ENCODE peak calls at places on chromosomes 11 and 22, in seven cellular contexts. One of them, this sample, is unnamed.

GRCh38 chr22:22922954-22923319 is 35.3 kb downstream of the IGLL5 start:
- DNase-seq in PC-3: no peak
- DNase-seq in GM23338: no peak
- DNase-seq in HFFc6: no peak
- DNase-seq in A673: no peak
- DNase-seq in foreskin fibroblast: no peak
- DNase-seq in prostate gland: no peak
- DNase-seq in this sample: no peak

GRCh38 chr11:109808569-109808968 is 284.6 kb upstream of the ZC3H12C start:
- DNase-seq in PC-3: peak; percentile 36
- DNase-seq in GM23338: no peak
- DNase-seq in HFFc6: no peak
- DNase-seq in A673: peak; percentile 26
- DNase-seq in foreskin fibroblast: peak; percentile 39
- DNase-seq in prostate gland: no peak
- DNase-seq in this sample: no peak

GRCh38 chr22:24989541-24989951 is 37.0 kb downstream of the KIAA1671 start:
- DNase-seq in PC-3: no peak
- DNase-seq in GM23338: no peak
- DNase-seq in HFFc6: no peak
- DNase-seq in A673: no peak
- DNase-seq in foreskin fibroblast: no peak
- DNase-seq in prostate gland: no peak
- DNase-seq in this sample: no peak

GRCh38 chr11:62269654-62270278 is at the start of gene SCGB2A2:
- DNase-seq in PC-3: peak; percentile 73
- DNase-seq in GM23338: peak; percentile 55
- DNase-seq in HFFc6: no peak
- DNase-seq in A673: no peak
- DNase-seq in foreskin fibroblast: no peak
- DNase-seq in prostate gland: peak; percentile 15
- DNase-seq in this sample: no peak

GRCh38 chr11:19742595-19743292 is 30.1 kb downstream of the NAV2 start:
- DNase-seq in PC-3: peak; percentile 88
- DNase-seq in GM23338: peak; percentile 81
- DNase-seq in HFFc6: peak; percentile 77
- DNase-seq in A673: peak; percentile 57
- DNase-seq in foreskin fibroblast: peak; percentile 86
- DNase-seq in prostate gland: peak; percentile 80
- DNase-seq in this sample: peak; percentile 59

GRCh38 chr11:113242767-113243397 is 71.5 kb upstream of the TTC12 start:
- DNase-seq in PC-3: no peak
- DNase-seq in GM23338: peak; percentile 55
- DNase-seq in HFFc6: peak; percentile 22
- DNase-seq in A673: no peak
- DNase-seq in foreskin fibroblast: peak; percentile 78
- DNase-seq in prostate gland: no peak
- DNase-seq in this sample: no peak

GRCh38 chr11:92070026-92070889 is 154.4 kb upstream of the FAT3 start:
- DNase-seq in PC-3: peak; percentile 42
- DNase-seq in GM23338: peak; percentile 65
- DNase-seq in HFFc6: peak; percentile 1
- DNase-seq in A673: no peak
- DNase-seq in foreskin fibroblast: no peak
- DNase-seq in prostate gland: no peak
- DNase-seq in this sample: no peak

GRCh38 chr11:43644626-43645299 is 35.8 kb upstream of the HSD17B12 start:
- DNase-seq in PC-3: peak; percentile 19
- DNase-seq in GM23338: no peak
- DNase-seq in HFFc6: peak; percentile 1
- DNase-seq in A673: no peak
- DNase-seq in foreskin fibroblast: peak; percentile 45
- DNase-seq in prostate gland: no peak
- DNase-seq in this sample: peak; percentile 6

GRCh38 chr22:22229683-22230420 is 14.7 kb upstream of the VPREB1 start:
- DNase-seq in PC-3: no peak
- DNase-seq in GM23338: no peak
- DNase-seq in HFFc6: no peak
- DNase-seq in A673: no peak
- DNase-seq in foreskin fibroblast: no peak
- DNase-seq in prostate gland: no peak
- DNase-seq in this sample: no peak

GRCh38 chr22:42955842-42956241 is 59.1 kb downstream of the PACSIN2 start:
- DNase-seq in PC-3: no peak
- DNase-seq in GM23338: no peak
- DNase-seq in HFFc6: no peak
- DNase-seq in A673: no peak
- DNase-seq in foreskin fibroblast: no peak
- DNase-seq in prostate gland: no peak
- DNase-seq in this sample: no peak

GRCh38 chr11:539971-540481 is 2.7 kb downstream of the LRRC56 start:
- DNase-seq in PC-3: no peak
- DNase-seq in GM23338: no peak
- DNase-seq in HFFc6: no peak
- DNase-seq in A673: no peak
- DNase-seq in foreskin fibroblast: no peak
- DNase-seq in prostate gland: no peak
- DNase-seq in this sample: no peak

GRCh38 chr11:9574806-9575530 is 1.5 kb downstream of the WEE1 start:
- DNase-seq in PC-3: peak; percentile 77
- DNase-seq in GM23338: peak; percentile 83
- DNase-seq in HFFc6: peak; percentile 87
- DNase-seq in A673: peak; percentile 82
- DNase-seq in foreskin fibroblast: peak; percentile 92
- DNase-seq in prostate gland: peak; percentile 75
- DNase-seq in this sample: peak; percentile 32

GRCh38 chr11:100827934-100828661 is 141.0 kb downstream of the ARHGAP42 start:
- DNase-seq in PC-3: peak; percentile 97
- DNase-seq in GM23338: peak; percentile 68
- DNase-seq in HFFc6: no peak
- DNase-seq in A673: peak; percentile 41
- DNase-seq in foreskin fibroblast: peak; percentile 16
- DNase-seq in prostate gland: no peak
- DNase-seq in this sample: peak; percentile 5

GRCh38 chr22:23503736-23504440 is 76.2 kb downstream of the IGLL1 start:
- DNase-seq in PC-3: no peak
- DNase-seq in GM23338: no peak
- DNase-seq in HFFc6: no peak
- DNase-seq in A673: no peak
- DNase-seq in foreskin fibroblast: no peak
- DNase-seq in prostate gland: no peak
- DNase-seq in this sample: no peak

GRCh38 chr11:75931124-75931523 is 116.1 kb downstream of the UVRAG start:
- DNase-seq in PC-3: peak; percentile 59
- DNase-seq in GM23338: no peak
- DNase-seq in HFFc6: peak; percentile 57
- DNase-seq in A673: no peak
- DNase-seq in foreskin fibroblast: peak; percentile 54
- DNase-seq in prostate gland: no peak
- DNase-seq in this sample: no peak

GRCh38 chr11:32893947-32894827 is 1.6 kb downstream of the QSER1 start:
- DNase-seq in PC-3: peak; percentile 78
- DNase-seq in GM23338: peak; percentile 76
- DNase-seq in HFFc6: peak; percentile 87
- DNase-seq in A673: peak; percentile 92
- DNase-seq in foreskin fibroblast: peak; percentile 81
- DNase-seq in prostate gland: peak; percentile 24
- DNase-seq in this sample: peak; percentile 65

GRCh38 chr11:99020324-99021225 is at the start of gene CNTN5:
- DNase-seq in PC-3: peak; percentile 41
- DNase-seq in GM23338: peak; percentile 73
- DNase-seq in HFFc6: peak; percentile 0
- DNase-seq in A673: peak; percentile 62
- DNase-seq in foreskin fibroblast: peak; percentile 1
- DNase-seq in prostate gland: no peak
- DNase-seq in this sample: peak; percentile 11

GRCh38 chr11:65274734-65275682 is 13.2 kb downstream of the POLA2 start:
- DNase-seq in PC-3: peak; percentile 96
- DNase-seq in GM23338: peak; percentile 83
- DNase-seq in HFFc6: peak; percentile 99
- DNase-seq in A673: peak; percentile 82
- DNase-seq in foreskin fibroblast: peak; percentile 98
- DNase-seq in prostate gland: peak; percentile 79
- DNase-seq in this sample: peak; percentile 48

GRCh38 chr11:126378763-126379162 is 23.3 kb downstream of the ST3GAL4 start:
- DNase-seq in PC-3: no peak
- DNase-seq in GM23338: no peak
- DNase-seq in HFFc6: no peak
- DNase-seq in A673: peak; percentile 48
- DNase-seq in foreskin fibroblast: no peak
- DNase-seq in prostate gland: no peak
- DNase-seq in this sample: no peak

GRCh38 chr11:126127284-126127845 is 64.7 kb upstream of the CDON start:
- DNase-seq in PC-3: no peak
- DNase-seq in GM23338: no peak
- DNase-seq in HFFc6: no peak
- DNase-seq in A673: no peak
- DNase-seq in foreskin fibroblast: no peak
- DNase-seq in prostate gland: no peak
- DNase-seq in this sample: no peak

DNA sequence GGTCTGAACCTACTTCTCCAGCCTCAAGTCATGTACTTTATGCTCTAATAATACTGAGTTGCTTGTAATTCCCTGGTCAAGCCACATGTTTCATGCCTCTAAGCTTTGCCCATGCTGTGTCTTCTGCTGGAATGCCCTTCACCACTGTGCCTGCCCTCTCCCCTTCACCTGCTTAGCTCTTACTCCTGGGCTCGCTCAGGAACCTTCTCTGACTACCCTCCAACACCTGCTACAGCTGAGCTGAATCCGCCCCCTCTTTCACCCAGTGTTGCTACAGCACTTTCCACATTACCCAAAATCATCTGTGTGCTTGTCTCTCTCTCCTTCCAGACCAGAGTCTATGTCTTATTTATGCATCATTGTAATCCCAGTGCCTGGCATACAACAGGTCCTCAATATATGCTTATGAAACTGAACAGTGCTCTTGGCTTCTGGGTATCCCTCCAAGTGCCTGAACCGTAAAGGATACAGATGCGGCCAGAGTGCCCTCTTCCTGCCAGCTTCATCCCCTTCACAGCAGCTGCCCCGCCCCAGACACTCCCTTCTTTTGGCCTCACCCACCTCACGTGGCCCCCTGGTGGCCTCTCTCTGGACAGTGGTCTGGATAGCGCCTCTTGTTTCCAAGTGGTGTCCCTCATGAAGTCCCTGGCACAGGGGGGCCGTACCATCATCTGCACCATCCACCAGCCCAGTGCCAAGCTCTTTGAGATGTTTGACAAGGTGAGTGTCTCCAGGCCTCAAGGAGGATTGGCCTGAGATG is 7.1 kb downstream of the ABCG4 start:
- DNase-seq in PC-3: peak; percentile 36
- DNase-seq in GM23338: peak; percentile 67
- DNase-seq in HFFc6: no peak
- DNase-seq in A673: no peak
- DNase-seq in foreskin fibroblast: no peak
- DNase-seq in prostate gland: no peak
- DNase-seq in this sample: no peak
- TF ChIP-seq CTCF in PC-3: peak; percentile 58
- TF ChIP-seq CTCF in GM23338: peak; percentile 63
- TF ChIP-seq CTCF in HFFc6: peak; percentile 64
- TF ChIP-seq CTCF in A673: peak; percentile 17
- TF ChIP-seq CTCF in foreskin fibroblast: peak; percentile 11
- TF ChIP-seq CTCF in prostate gland: no peak
- TF ChIP-seq CTCF in this sample: no peak

DNA sequence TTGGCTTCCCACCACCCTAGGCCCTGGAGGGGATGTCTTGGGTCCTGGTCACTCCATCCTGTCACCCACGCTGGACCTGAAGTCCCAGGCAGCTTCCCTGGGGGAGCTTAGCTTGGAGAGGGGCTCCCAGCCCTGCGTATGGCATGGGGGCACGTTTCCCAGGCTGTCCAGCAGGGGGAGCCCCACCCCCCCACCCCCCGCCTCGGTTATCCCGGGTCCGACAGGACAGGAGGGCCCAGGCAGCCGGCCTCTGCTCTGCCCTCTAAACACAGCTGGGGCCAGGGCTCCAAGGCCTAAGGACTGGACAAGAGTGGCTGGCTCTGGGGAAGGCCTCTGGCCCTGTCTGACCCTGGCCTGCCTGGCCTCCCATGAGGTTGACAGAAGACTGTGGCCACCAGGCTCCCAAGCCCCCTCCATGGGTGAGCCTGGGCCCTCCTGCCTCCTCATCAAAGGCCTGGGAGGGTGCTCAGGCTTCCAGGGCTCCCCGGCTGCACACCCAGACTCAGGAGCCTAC is 104.8 kb downstream of the NECTIN1 start:
- DNase-seq in PC-3: peak; percentile 17
- DNase-seq in GM23338: peak; percentile 63
- DNase-seq in HFFc6: no peak
- DNase-seq in A673: peak; percentile 18
- DNase-seq in foreskin fibroblast: no peak
- DNase-seq in prostate gland: no peak
- DNase-seq in this sample: peak; percentile 53
- TF ChIP-seq CTCF in PC-3: peak; percentile 86
- TF ChIP-seq CTCF in GM23338: peak; percentile 75
- TF ChIP-seq CTCF in HFFc6: peak; percentile 84
- TF ChIP-seq CTCF in A673: peak; percentile 55
- TF ChIP-seq CTCF in foreskin fibroblast: peak; percentile 30
- TF ChIP-seq CTCF in prostate gland: no peak
- TF ChIP-seq CTCF in this sample: no peak

DNA sequence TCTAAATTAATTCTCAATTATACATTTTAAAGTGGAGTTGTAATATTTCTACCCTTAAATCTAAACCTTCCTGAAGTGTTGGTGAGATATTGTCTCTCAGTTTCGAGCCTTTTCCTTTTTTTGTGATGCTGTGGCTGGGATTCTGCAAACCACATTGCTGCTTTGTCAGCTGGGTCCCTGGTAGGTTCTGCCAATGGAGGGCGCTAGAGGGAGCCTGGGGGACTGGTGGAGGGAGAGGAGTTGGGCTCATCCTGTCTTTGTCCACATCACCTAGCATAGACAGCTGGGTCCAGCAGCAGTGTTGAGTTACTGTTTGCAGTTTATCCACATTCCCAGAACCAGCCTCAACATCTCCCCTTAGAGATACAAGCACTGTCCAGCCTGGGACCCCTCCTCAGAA is 41.0 kb downstream of the TRAF6 start:
- DNase-seq in PC-3: no peak
- DNase-seq in GM23338: peak; percentile 93
- DNase-seq in HFFc6: peak; percentile 45
- DNase-seq in A673: peak; percentile 61
- DNase-seq in foreskin fibroblast: no peak
- DNase-seq in prostate gland: no peak
- DNase-seq in this sample: no peak
- TF ChIP-seq CTCF in PC-3: peak; percentile 47
- TF ChIP-seq CTCF in GM23338: peak; percentile 87
- TF ChIP-seq CTCF in HFFc6: peak; percentile 79
- TF ChIP-seq CTCF in A673: peak; percentile 64
- TF ChIP-seq CTCF in foreskin fibroblast: peak; percentile 53
- TF ChIP-seq CTCF in prostate gland: no peak
- TF ChIP-seq CTCF in this sample: no peak

DNA sequence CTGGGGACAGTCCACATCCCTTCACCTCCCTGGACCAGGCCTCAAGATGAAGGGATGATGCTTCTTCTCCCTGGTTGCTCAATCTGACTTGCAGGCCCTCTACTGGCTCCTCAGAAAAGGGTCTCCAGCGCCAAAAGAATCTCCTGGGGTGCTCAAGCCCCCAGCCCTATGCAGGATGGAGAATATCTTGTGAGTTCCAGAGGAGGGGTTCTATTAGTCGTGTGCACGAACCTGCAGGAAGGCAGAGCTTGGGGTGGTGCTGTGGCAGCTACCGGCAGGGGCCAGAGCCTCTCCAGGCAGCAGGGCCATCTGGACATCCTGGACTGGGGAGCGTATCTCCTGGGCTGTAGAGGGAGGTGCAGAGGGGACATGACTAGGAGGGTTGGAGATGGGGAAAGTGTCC is 1339.5 kb downstream of the BRD1 start:
- DNase-seq in PC-3: no peak
- DNase-seq in GM23338: no peak
- DNase-seq in HFFc6: no peak
- DNase-seq in A673: no peak
- DNase-seq in foreskin fibroblast: no peak
- DNase-seq in prostate gland: no peak
- DNase-seq in this sample: no peak
- TF ChIP-seq CTCF in PC-3: no peak
- TF ChIP-seq CTCF in GM23338: peak; percentile 20
- TF ChIP-seq CTCF in HFFc6: no peak
- TF ChIP-seq CTCF in A673: peak; percentile 35
- TF ChIP-seq CTCF in foreskin fibroblast: peak; percentile 26
- TF ChIP-seq CTCF in prostate gland: no peak
- TF ChIP-seq CTCF in this sample: no peak

This sample was measured in GM20000.